ENCODE peak calls at places on chromosomes 12 and 14, in eight cellular contexts. V, H, D, X, Q, O, R and I are unnamed samples. For H3K9me3, the result is how much of the 10 kb centered on the place peaks cover.

GRCh38 chr14:92472860-92473259 is 40.7 kb upstream of the RIN3 start:
- DNase-seq in V (no peak), H (no peak), D (peak), X (no peak), Q (no peak), O (no peak), R (no peak), I (no peak)

GRCh38 chr14:104735830-104736642 is 12.0 kb downstream of the ADSS1 start:
- DNase-seq in V (no peak), H (peak), D (peak), X (no peak), Q (no peak), O (no peak), R (no peak), I (no peak)

GRCh38 chr12:89183985-89184435 is 168.3 kb downstream of the DUSP6 start:
- DNase-seq in V (peak), H (peak), D (peak), X (no peak), Q (peak), O (peak), R (peak), I (no peak)

GRCh38 chr14:93276031-93276716 is 56.7 kb downstream of the BTBD7 start:
- DNase-seq in V (no peak), H (no peak), D (no peak), X (no peak), Q (no peak), O (no peak), R (no peak), I (no peak)

GRCh38 chr12:41576925-41577324 is 388.8 kb downstream of the PDZRN4 start:
- DNase-seq in V (no peak), H (no peak), D (no peak), X (no peak), Q (no peak), O (no peak), R (no peak), I (no peak)

GRCh38 chr12:115158816-115159215 is 474.8 kb upstream of the TBX3 start:
- DNase-seq in V (no peak), H (no peak), D (no peak), X (no peak), Q (no peak), O (no peak), R (no peak), I (peak)

GRCh38 chr14:84975503-84975902 is 554.4 kb upstream of the FLRT2 start:
- DNase-seq in V (no peak), H (no peak), D (no peak), X (no peak), Q (no peak), O (no peak), R (no peak), I (no peak)

GRCh38 chr12:726281-727140 is 25.9 kb upstream of the WNK1 start:
- DNase-seq in V (peak), H (no peak), D (no peak), X (peak), Q (peak), O (no peak), R (no peak), I (peak)

GRCh38 chr12:94074216-94074969 is 74.0 kb upstream of the PLXNC1 start:
- DNase-seq in V (no peak), H (peak), D (no peak), X (no peak), Q (no peak), O (no peak), R (no peak), I (no peak)

GRCh38 chr12:45259732-45260480 is 44.0 kb downstream of the ANO6 start:
- DNase-seq in V (peak), H (no peak), D (no peak), X (no peak), Q (peak), O (peak), R (no peak), I (peak)

GRCh38 chr14:71729581-71729980 is 202.6 kb upstream of the RGS6 start:
- DNase-seq in V (no peak), H (no peak), D (no peak), X (no peak), Q (no peak), O (no peak), R (no peak), I (peak)

GRCh38 chr12:29728033-29728432 is 55.7 kb downstream of the TMTC1 start:
- DNase-seq in V (no peak), H (no peak), D (no peak), X (no peak), Q (no peak), O (no peak), R (no peak), I (no peak)

GRCh38 chr12:26704684-26705475 is 128.1 kb downstream of the ITPR2 start:
- DNase-seq in V (peak), H (no peak), D (no peak), X (no peak), Q (peak), O (no peak), R (no peak), I (peak)

GRCh38 chr14:104594310-104595046 is 10.1 kb downstream of the TMEM179 start:
- DNase-seq in V (no peak), H (peak), D (no peak), X (no peak), Q (no peak), O (no peak), R (no peak), I (no peak)

GRCh38 chr14:88775532-88775931 is 17.2 kb downstream of the EML5 start:
- DNase-seq in V (no peak), H (no peak), D (no peak), X (no peak), Q (peak), O (peak), R (no peak), I (no peak)

GRCh38 chr12:6097384-6097783 is 27.1 kb downstream of the VWF start:
- DNase-seq in V (no peak), H (no peak), D (no peak), X (no peak), Q (peak), O (no peak), R (peak), I (peak)

GRCh38 chr14:104688755-104689619 is at the start of gene INF2:
- DNase-seq in V (peak), H (peak), D (no peak), X (no peak), Q (peak), O (no peak), R (no peak), I (no peak)

GRCh38 chr12:21725731-21726130 is 48.8 kb downstream of the KCNJ8 start:
- DNase-seq in V (no peak), H (no peak), D (no peak), X (no peak), Q (peak), O (no peak), R (no peak), I (no peak)

GRCh38 chr14:40252817-40253447 is 820.7 kb upstream of the FBXO33 start:
- DNase-seq in V (no peak), H (no peak), D (no peak), X (no peak), Q (peak), O (no peak), R (no peak), I (no peak)

GRCh38 chr12:48816148-48816854 is 2.0 kb upstream of the CACNB3 start:
- DNase-seq in V (no peak), H (no peak), D (no peak), X (no peak), Q (peak), O (peak), R (no peak), I (no peak)

GRCh38 chr12:94100254-94100653 is 48.1 kb upstream of the PLXNC1 start:
- DNase-seq in V (peak), H (no peak), D (no peak), X (peak), Q (peak), O (peak), R (no peak), I (peak)

GRCh38 chr12:55194382-55194781 is 26.4 kb upstream of the OR10A7 start:
- DNase-seq in V (no peak), H (no peak), D (no peak), X (no peak), Q (no peak), O (no peak), R (no peak), I (no peak)

GRCh38 chr12:234891-235415 is 21.0 kb upstream of the SLC6A12 start:
- DNase-seq in V (no peak), H (no peak), D (no peak), X (no peak), Q (no peak), O (no peak), R (no peak), I (no peak)

DNA sequence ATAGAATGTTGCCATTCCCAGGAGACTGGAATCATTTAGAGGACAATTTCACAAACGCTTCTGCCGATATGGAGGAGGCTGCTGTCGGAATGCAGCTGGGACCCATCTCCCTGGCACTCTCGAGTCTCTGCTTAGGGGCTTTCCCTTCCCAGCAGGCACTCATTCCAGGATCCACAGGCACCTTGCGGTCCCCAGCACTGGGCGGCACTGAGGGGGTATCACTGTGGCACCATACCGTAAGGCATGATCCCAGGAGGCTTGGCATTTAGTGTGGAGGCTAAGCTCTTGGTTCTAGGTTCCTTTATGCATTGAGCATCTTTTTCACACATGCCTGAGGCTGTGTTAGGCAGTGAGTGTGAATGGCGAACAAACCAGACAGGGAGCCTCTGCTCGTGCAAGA is 36.6 kb upstream of the LTBP2 start:
- DNase-seq in V (no peak), H (no peak), D (no peak), X (no peak), Q (no peak), O (no peak), R (no peak), I (no peak)
- TF ChIP-seq CTCF in V (no peak), H (no peak), D (no peak), X (no peak), Q (no peak), O (no peak), R (no peak), I (no peak)

DNA sequence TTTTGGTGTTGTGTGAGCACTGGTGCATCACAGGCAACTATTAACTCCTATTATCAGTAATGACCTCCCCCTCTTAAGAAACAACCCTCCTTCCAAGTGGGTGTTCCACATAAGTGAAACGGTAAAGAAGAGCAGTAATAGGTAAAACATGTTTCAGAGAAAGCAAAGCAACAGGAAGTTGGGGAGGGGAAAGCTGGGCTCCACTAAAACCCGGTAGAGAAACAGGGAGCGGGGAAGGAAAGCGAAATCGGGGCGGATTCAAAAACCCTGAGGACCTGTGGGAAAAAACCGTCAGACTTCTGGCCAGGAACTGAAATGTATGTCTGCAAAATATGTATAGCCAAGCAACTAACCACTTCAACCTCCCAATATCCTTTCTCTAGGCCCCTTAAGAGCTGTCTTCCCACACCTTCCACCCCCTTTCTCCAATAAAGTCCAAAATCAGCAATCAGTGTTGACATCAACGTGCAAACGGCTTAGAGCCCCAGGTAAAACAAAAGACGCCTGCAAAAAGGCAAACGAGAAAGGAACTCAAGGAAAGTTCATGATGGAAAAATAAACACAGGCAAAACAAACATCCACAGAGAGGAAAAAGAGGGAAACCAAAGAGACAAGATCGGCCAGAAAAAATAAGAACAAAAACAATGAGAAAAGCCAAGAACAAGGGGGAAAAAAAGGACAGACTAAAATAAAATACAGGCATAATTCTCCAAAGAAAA is 32.8 kb downstream of the SIX1 start:
- DNase-seq in V (no peak), H (no peak), D (no peak), X (no peak), Q (no peak), O (no peak), R (no peak), I (no peak)
- H3K9me3 ChIP-seq in V (under half), H (under half), D (under half), X (under half), Q (under half), O (under half), R (under half), I (under half)

DNA sequence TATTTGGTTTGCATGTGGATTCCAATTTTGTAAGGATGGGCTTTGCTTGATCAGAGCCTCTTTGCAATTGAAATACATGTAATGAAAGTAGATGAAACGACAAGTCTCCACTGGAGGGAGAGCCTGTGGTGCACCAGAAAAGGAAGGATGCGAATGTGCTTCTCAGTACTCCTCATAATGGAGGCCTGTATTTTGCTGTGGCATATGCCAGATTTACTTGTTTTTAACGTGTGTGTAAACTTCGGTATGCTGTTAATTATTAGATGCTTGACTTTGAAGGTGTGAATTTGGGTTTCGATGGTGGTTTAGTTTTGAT is 2.8 kb downstream of the DYRK2 start:
- DNase-seq in V (peak), H (no peak), D (no peak), X (no peak), Q (peak), O (no peak), R (no peak), I (no peak)
- TF ChIP-seq CTCF in V (no peak), H (peak), D (no peak), X (peak), Q (peak), O (no peak), R (peak), I (peak)

GRCh38 chr14:80237142-80237541 is 25.8 kb upstream of the DIO2 start:
- DNase-seq in V (no peak), H (no peak), D (no peak), X (no peak), Q (no peak), O (no peak), R (no peak), I (no peak)
- H3K9me3 ChIP-seq in V (under half), H (under half), D (under half), X (under half), Q (under half), O (under half), R (under half), I (under half)